ENCODE peak calls at places on chromosomes 12 and 14, in seven cellular contexts. U is heart right ventricle, C is PC-9, V is brain microvascular endothelial cell, X is astrocyte, E is heart left ventricle, N is lower lobe of right lung. W is an unnamed sample. For H3K27me3, the result is how much of the 10 kb centered on the place peaks cover.

GRCh38 chr12:29578070-29578469 is 80.6 kb upstream of the OVCH1 start:
- DNase-seq in C (no peak), U (no peak), N (no peak), X (no peak), V (no peak), E (no peak), W (no peak)

GRCh38 chr12:107417004-107417403 is 268.6 kb upstream of the PWP1 start:
- DNase-seq in N (no peak), C (no peak), V (no peak), U (no peak), X (no peak), E (no peak), W (no peak)

GRCh38 chr12:3832738-3833137 is 40.5 kb downstream of the PARP11 start:
- DNase-seq in E (no peak), X (no peak), N (no peak), V (no peak), U (no peak), C (no peak), W (peak)

GRCh38 chr12:15701721-15702156 is 87.4 kb downstream of the EPS8 start:
- DNase-seq in X (peak), N (no peak), V (peak), E (no peak), C (no peak), U (no peak), W (peak)

GRCh38 chr12:27796093-27796492 is 16.1 kb upstream of the MANSC4 start:
- DNase-seq in N (no peak), U (no peak), X (no peak), E (no peak), V (no peak), C (no peak), W (no peak)

GRCh38 chr12:96487214-96487613 is 2.2 kb upstream of the CFAP54 start:
- DNase-seq in C (peak), X (peak), V (peak), N (no peak), E (no peak), U (no peak), W (peak)

GRCh38 chr12:7588703-7589329 is 76.9 kb downstream of the APOBEC1 start:
- DNase-seq in N (no peak), U (peak), C (peak), V (peak), E (peak), X (no peak), W (peak)

GRCh38 chr12:27236498-27236897 is 7.6 kb upstream of the STK38L start:
- DNase-seq in C (no peak), U (no peak), X (no peak), V (no peak), E (no peak), N (no peak), W (peak)

GRCh38 chr12:1933342-1933992 is 15.0 kb upstream of the CACNA2D4 start:
- DNase-seq in V (no peak), E (no peak), N (no peak), C (no peak), U (no peak), X (peak), W (no peak)

GRCh38 chr14:76472199-76472723 is 96.3 kb downstream of the ESRRB start:
- DNase-seq in U (no peak), E (no peak), N (no peak), X (no peak), V (no peak), C (no peak), W (no peak)

GRCh38 chr14:33393895-33394405 is 455.3 kb downstream of the NPAS3 start:
- DNase-seq in E (no peak), X (no peak), N (no peak), U (no peak), V (no peak), C (no peak), W (no peak)

GRCh38 chr12:92000587-92000986 is 145.1 kb downstream of the BTG1 start:
- DNase-seq in U (no peak), E (no peak), C (no peak), N (no peak), X (peak), V (no peak), W (no peak)

GRCh38 chr12:52506858-52507715 is 13.1 kb downstream of the KRT5 start:
- DNase-seq in U (no peak), X (peak), V (peak), N (no peak), E (no peak), C (no peak), W (peak)

GRCh38 chr14:90677484-90678045 is 138.7 kb downstream of the TTC7B start:
- DNase-seq in C (no peak), E (no peak), U (no peak), N (no peak), X (peak), V (peak), W (peak)

GRCh38 chr12:31118831-31119530 is 45.3 kb downstream of the DDX11 start:
- DNase-seq in X (no peak), U (no peak), C (peak), V (no peak), N (no peak), E (no peak), W (no peak)

GRCh38 chr12:18546399-18546798 is 191.4 kb downstream of the PLCZ1 start:
- DNase-seq in C (peak), E (no peak), N (no peak), X (peak), U (no peak), V (peak), W (peak)

GRCh38 chr12:25254271-25254880 is 3.6 kb upstream of the KRAS start:
- DNase-seq in U (no peak), V (peak), C (no peak), E (no peak), X (peak), N (no peak), W (no peak)

GRCh38 chr14:74571441-74571841 is 40.6 kb downstream of the LTBP2 start:
- DNase-seq in N (no peak), E (no peak), X (peak), C (peak), U (peak), V (peak), W (peak)

GRCh38 chr12:95169368-95169767 is 47.9 kb downstream of the FGD6 start:
- DNase-seq in E (no peak), V (peak), C (no peak), U (no peak), X (peak), N (no peak), W (peak)

GRCh38 chr14:58941666-58942065 is 246.8 kb upstream of the DAAM1 start:
- DNase-seq in V (no peak), N (no peak), U (no peak), E (no peak), X (peak), C (no peak), W (no peak)

GRCh38 chr12:58584885-58585284 is 335.4 kb downstream of the LRIG3 start:
- DNase-seq in C (no peak), E (no peak), U (peak), X (no peak), N (no peak), V (peak), W (no peak)

GRCh38 chr12:52391618-52392002 is 6.2 kb upstream of the KRT84 start:
- DNase-seq in N (no peak), E (peak), X (no peak), U (peak), C (no peak), V (no peak), W (peak)

GRCh38 chr14:72812292-72812851 is 81.5 kb downstream of the DPF3 start:
- DNase-seq in C (no peak), N (no peak), X (no peak), E (peak), U (peak), V (no peak), W (peak)

GRCh38 chr14:106841701-106842100 is 1315.3 kb downstream of the TMEM121 start:
- DNase-seq in C (peak), U (no peak), X (no peak), V (no peak), E (no peak), N (no peak), W (peak)

GRCh38 chr14:75268638-75269550 is 9.7 kb upstream of the FOS start:
- DNase-seq in E (no peak), V (no peak), X (no peak), C (no peak), N (no peak), U (no peak), W (no peak)

GRCh38 chr12:48001426-48002178 is 2.7 kb downstream of the COL2A1 start:
- DNase-seq in X (peak), C (peak), V (peak), E (peak), N (no peak), U (peak), W (peak)

GRCh38 chr14:99296517-99296916 is 24.5 kb upstream of the BCL11B start:
- DNase-seq in C (no peak), N (no peak), E (no peak), X (no peak), U (no peak), V (no peak), W (no peak)

GRCh38 chr12:56188116-56188785 is 1.0 kb downstream of the SMARCC2 start:
- DNase-seq in C (no peak), N (no peak), U (no peak), E (no peak), V (no peak), X (no peak), W (no peak)

GRCh38 chr12:71795901-71796300 is 41.2 kb downstream of the RAB21 start:
- DNase-seq in U (no peak), E (no peak), V (no peak), C (no peak), N (no peak), X (no peak), W (no peak)

GRCh38 chr12:79358716-79359341 is 331.9 kb downstream of the PAWR start:
- DNase-seq in V (no peak), U (no peak), X (no peak), E (no peak), C (no peak), N (no peak), W (no peak)

GRCh38 chr12:56119361-56119796 is 1.3 kb downstream of the ZC3H10 start:
- DNase-seq in E (peak), V (peak), X (peak), C (peak), U (peak), N (no peak), W (peak)

GRCh38 chr12:2643736-2644135 is 151.0 kb upstream of the FKBP4 start:
- DNase-seq in U (no peak), N (no peak), E (no peak), V (no peak), X (no peak), C (no peak), W (no peak)

GRCh38 chr12:4032906-4033628 is 159.9 kb upstream of the PARP11 start:
- DNase-seq in C (no peak), E (no peak), X (peak), U (no peak), N (no peak), V (no peak), W (peak)

GRCh38 chr14:54653764-54654469 is 87.0 kb downstream of the SAMD4A start:
- DNase-seq in U (peak), N (no peak), C (peak), E (peak), V (peak), X (peak), W (no peak)

GRCh38 chr12:50032516-50033316 is 7.4 kb upstream of the RACGAP1 start:
- DNase-seq in N (peak), U (no peak), E (no peak), C (no peak), X (no peak), V (no peak), W (no peak)

GRCh38 chr12:50039151-50039835 is 14.0 kb upstream of the RACGAP1 start:
- DNase-seq in C (peak), U (peak), E (peak), N (peak), X (peak), V (peak), W (peak)

GRCh38 chr12:50033317-50033679 is 8.0 kb upstream of the RACGAP1 start:
- DNase-seq in N (peak), X (no peak), U (no peak), V (no peak), E (peak), C (no peak), W (no peak)
- H3K4me3 ChIP-seq in N (peak), X (no peak), U (peak), V (no peak), E (peak), C (no peak), W (no peak)

GRCh38 chr12:39682689-39683477 is 63.3 kb upstream of the ABCD2 start:
- DNase-seq in U (no peak), X (no peak), N (no peak), E (no peak), C (no peak), V (no peak), W (no peak)

GRCh38 chr12:39685854-39686608 is 66.4 kb upstream of the ABCD2 start:
- DNase-seq in E (no peak), X (no peak), V (no peak), C (no peak), N (no peak), U (no peak), W (no peak)
- H3K27me3 ChIP-seq in E (under half), X (under half), V (under half), C (under half), N (under half), U (under half), W (under half)

GRCh38 chr12:93957870-93958269 is 190.5 kb upstream of the PLXNC1 start:
- DNase-seq in C (no peak), V (no peak), E (no peak), U (no peak), X (no peak), N (no peak), W (no peak)
- TF ChIP-seq CTCF in C (no peak), V (no peak), E (no peak), U (no peak), X (no peak), N (no peak), W (no peak)

GRCh38 chr14:52988153-52988552 is 37.3 kb upstream of the FERMT2 start:
- DNase-seq in N (no peak), U (no peak), V (no peak), X (no peak), C (no peak), E (no peak), W (no peak)
- H3K4me3 ChIP-seq in N (no peak), U (no peak), V (no peak), X (no peak), C (no peak), E (no peak), W (no peak)

GRCh38 chr12:54026640-54027441 is 1.4 kb upstream of the HOXC6 start:
- DNase-seq in V (no peak), U (no peak), N (no peak), C (no peak), E (no peak), X (no peak), W (no peak)
- H3K27me3 ChIP-seq in V (half or more), U (half or more), N (half or more), C (under half), E (half or more), X (half or more), W (half or more)

W was measured in bronchial epithelial cell.